ENCODE peak calls at places on chromosomes 12 and 14, in six cellular contexts. V, T, U, H, N and W are unnamed samples.

GRCh38 chr12:2641209-2641608 is 153.6 kb upstream of the FKBP4 start:
- DNase-seq in N (peak; percentile 49), H (no peak), V (no peak), U (no peak), T (no peak), W (no peak)

GRCh38 chr12:54413284-54414190 is 5.5 kb downstream of the ITGA5 start:
- DNase-seq in H (peak; percentile 59), U (peak; percentile 29), N (peak; percentile 60), V (no peak), T (no peak), W (peak; percentile 82)

GRCh38 chr12:112970391-112970790 is 7.9 kb upstream of the OAS2 start:
- DNase-seq in V (no peak), N (no peak), T (no peak), U (no peak), H (no peak), W (no peak)

GRCh38 chr12:110281549-110282342 is 699 bp downstream of the ATP2A2 start:
- DNase-seq in N (peak; percentile 34), V (peak; percentile 9), H (peak; percentile 43), T (peak; percentile 24), U (peak; percentile 28), W (peak; percentile 38)

GRCh38 chr14:100534528-100535286 is 52.5 kb downstream of the BEGAIN start:
- DNase-seq in N (peak; percentile 1), V (no peak), U (no peak), H (peak; percentile 3), T (no peak), W (no peak)

GRCh38 chr12:56803750-56804149 is 40.6 kb downstream of the HSD17B6 start:
- DNase-seq in N (no peak), V (no peak), U (no peak), T (no peak), H (peak; percentile 26), W (no peak)

GRCh38 chr12:98208846-98209245 is 306.5 kb upstream of the TMPO start:
- DNase-seq in V (no peak), H (no peak), N (no peak), U (no peak), T (no peak), W (no peak)

GRCh38 chr12:49133014-49133413 is 1.8 kb upstream of the TUBA1B start:
- DNase-seq in V (no peak), T (no peak), H (no peak), N (no peak), U (no peak), W (no peak)

GRCh38 chr14:67571275-67571990 is 28.6 kb downstream of the PIGH start:
- DNase-seq in V (peak; percentile 32), T (peak; percentile 14), U (peak; percentile 44), N (peak; percentile 64), H (peak; percentile 51), W (peak; percentile 57)

GRCh38 chr14:71286126-71286525 is 378.9 kb downstream of the PCNX1 start:
- DNase-seq in T (no peak), N (no peak), U (no peak), H (no peak), V (no peak), W (no peak)

GRCh38 chr14:73829526-73830431 is 21.9 kb upstream of the PTGR2 start:
- DNase-seq in U (no peak), H (no peak), T (peak; percentile 55), V (no peak), N (no peak), W (no peak)

GRCh38 chr14:79585845-79586244 is 625.5 kb downstream of the DIO2 start:
- DNase-seq in H (no peak), V (no peak), U (no peak), N (no peak), T (no peak), W (no peak)

GRCh38 chr12:46773537-46773936 is 52.3 kb downstream of the SLC38A4 start:
- DNase-seq in V (no peak), H (no peak), N (no peak), T (no peak), U (no peak), W (no peak)

GRCh38 chr14:105507247-105507646 is 16.2 kb downstream of the TEDC1 start:
- DNase-seq in H (no peak), T (no peak), U (no peak), N (no peak), V (no peak), W (no peak)

GRCh38 chr14:94906577-94906976 is 136.7 kb upstream of the GSC start:
- DNase-seq in H (no peak), V (no peak), T (no peak), N (no peak), U (no peak), W (no peak)

GRCh38 chr12:81222841-81223595 is 145.1 kb downstream of the ACSS3 start:
- DNase-seq in N (no peak), T (no peak), H (no peak), V (no peak), U (no peak), W (no peak)

GRCh38 chr12:63151898-63152700 is 1.1 kb upstream of the AVPR1A start:
- DNase-seq in H (peak; percentile 20), V (no peak), T (peak; percentile 24), N (peak; percentile 21), U (no peak), W (no peak)

GRCh38 chr12:111412007-111412829 is 6.5 kb downstream of the SH2B3 start:
- DNase-seq in T (no peak), H (peak; percentile 51), V (no peak), N (no peak), U (no peak), W (no peak)

GRCh38 chr12:67667276-67668073 is 18.9 kb downstream of the DYRK2 start:
- DNase-seq in T (no peak), U (no peak), H (peak; percentile 82), V (no peak), N (peak; percentile 81), W (no peak)

GRCh38 chr14:69339426-69339825 is 58.7 kb downstream of the ERH start:
- DNase-seq in H (no peak), T (no peak), V (no peak), U (no peak), N (no peak), W (no peak)

GRCh38 chr14:104130974-104131651 is 7.3 kb upstream of the KIF26A start:
- DNase-seq in N (peak; percentile 69), H (peak; percentile 66), V (no peak), T (no peak), U (no peak), W (no peak)

GRCh38 chr14:82398313-82398712 is 864.7 kb upstream of the SEL1L start:
- DNase-seq in V (no peak), T (no peak), U (no peak), H (no peak), N (no peak), W (no peak)

GRCh38 chr12:102454808-102455760 is 25.3 kb downstream of the IGF1 start:
- DNase-seq in U (no peak), T (no peak), H (no peak), V (no peak), N (no peak), W (no peak)

GRCh38 chr14:22822619-22823551 is 6.8 kb upstream of the MRPL52 start:
- DNase-seq in U (peak; percentile 47), H (peak; percentile 74), V (peak; percentile 42), N (peak; percentile 76), T (peak; percentile 78), W (peak; percentile 66)

GRCh38 chr14:97544581-97544980 is 747.4 kb downstream of the VRK1 start:
- DNase-seq in N (no peak), U (no peak), H (no peak), T (no peak), V (no peak), W (no peak)

GRCh38 chr14:73059326-73059725 is 992 bp downstream of the RBM25 start:
- DNase-seq in N (no peak), H (no peak), U (no peak), V (no peak), T (no peak), W (no peak)

GRCh38 chr12:81078469-81079196 is 754 bp downstream of the ACSS3 start:
- DNase-seq in H (no peak), N (peak; percentile 45), U (no peak), V (no peak), T (no peak), W (no peak)

GRCh38 chr12:109477185-109477962 is at the start of the genes KCTD10 and UBE3B:
- DNase-seq in H (peak; percentile 89), N (peak; percentile 91), U (peak; percentile 72), V (peak; percentile 63), T (peak; percentile 84), W (peak; percentile 87)

GRCh38 chr12:14567311-14568195 is at the start of gene PLBD1:
- DNase-seq in T (no peak), H (peak; percentile 81), V (no peak), N (peak; percentile 74), U (no peak), W (no peak)

GRCh38 chr12:77133566-77133965 is 68.2 kb upstream of the E2F7 start:
- DNase-seq in T (no peak), V (no peak), H (peak; percentile 15), U (no peak), N (peak; percentile 27), W (no peak)

GRCh38 chr12:80551897-80552296 is 107.9 kb downstream of the PTPRQ start:
- DNase-seq in U (no peak), N (no peak), H (no peak), T (peak; percentile 80), V (no peak), W (no peak)

GRCh38 chr14:34685819-34686428 is 28.5 kb downstream of the CFL2 start:
- DNase-seq in V (no peak), T (no peak), N (no peak), H (no peak), U (no peak), W (no peak)

GRCh38 chr12:53380104-53380796 is at the start of gene SP1:
- DNase-seq in T (peak; percentile 87), V (peak; percentile 99), N (peak; percentile 93), H (peak; percentile 93), U (peak; percentile 99), W (peak; percentile 88)

GRCh38 chr12:132181570-132182200 is 37.4 kb downstream of the NOC4L start:
- DNase-seq in V (no peak), U (no peak), T (no peak), H (no peak), N (no peak), W (no peak)

GRCh38 chr12:91633734-91634357 is 451.2 kb upstream of the DCN start:
- DNase-seq in V (no peak), H (no peak), U (no peak), N (no peak), T (no peak), W (no peak)

GRCh38 chr14:100049220-100049619 is 16.0 kb upstream of the EVL start:
- DNase-seq in H (no peak), T (no peak), U (no peak), V (no peak), N (no peak), W (no peak)

GRCh38 chr12:9041321-9041720 is 52.0 kb downstream of the KLRG1 start:
- DNase-seq in H (no peak), T (no peak), U (no peak), V (no peak), N (peak; percentile 41), W (no peak)

GRCh38 chr12:57840701-57841100 is 5.8 kb downstream of the CTDSP2 start:
- DNase-seq in V (no peak), T (no peak), H (no peak), U (no peak), N (peak; percentile 62), W (no peak)

GRCh38 chr12:111201036-111201435 is 167.9 kb downstream of the PHETA1 start:
- DNase-seq in U (no peak), T (no peak), N (no peak), V (no peak), H (no peak), W (no peak)

GRCh38 chr12:115060477-115061168 is 376.6 kb upstream of the TBX3 start:
- DNase-seq in N (no peak), H (no peak), V (no peak), T (no peak), U (no peak), W (no peak)